ENCODE peak calls at places on chromosome 2, in nine cellular contexts. F is activated CD4-positive, alpha-beta T cell treated with anti-CD3 and anti-CD28 coated beads for 24 hours; Y is AG09309; L is CD8-positive, alpha-beta memory T cell; G is NCI-H187; C is non-pigmented ciliary epithelial cell; N is GM20000; Q is left ventricle myocardium superior; X is frontal cortex. I is an unnamed sample.

GRCh38 chr2:66699481-66700180 is 264.7 kb downstream of the MEIS1 start:
- DNase-seq in F (no peak), Y (no peak), L (no peak), G (no peak), C (no peak), N (no peak), Q (no peak), X (no peak), I (no peak)

GRCh38 chr2:43340945-43341356 is 114.5 kb upstream of the ZFP36L2 start:
- DNase-seq in F (no peak), Y (no peak), L (no peak), G (no peak), C (no peak), N (no peak), Q (no peak), X (no peak), I (no peak)

GRCh38 chr2:22855081-22855480 is 529.9 kb upstream of the KLHL29 start:
- DNase-seq in F (no peak), Y (no peak), L (no peak), G (no peak), C (no peak), N (no peak), Q (no peak), X (peak; percentile 7), I (no peak)

GRCh38 chr2:142136571-142136970 is 5.8 kb upstream of the LRP1B start:
- DNase-seq in F (no peak), Y (no peak), L (no peak), G (no peak), C (no peak), N (no peak), Q (no peak), X (no peak), I (no peak)

GRCh38 chr2:73830871-73831401 is 2.2 kb downstream of the STAMBP start:
- DNase-seq in F (peak; percentile 23), Y (peak; percentile 73), L (no peak), G (no peak), C (peak; percentile 89), N (no peak), Q (no peak), X (no peak), I (no peak)

GRCh38 chr2:177489719-177490301 is 97.2 kb downstream of the AGPS start:
- DNase-seq in F (no peak), Y (peak; percentile 10), L (no peak), G (no peak), C (no peak), N (peak; percentile 5), Q (no peak), X (peak; percentile 4), I (peak; percentile 47)

GRCh38 chr2:196331143-196331542 is 159.8 kb upstream of the STK17B start:
- DNase-seq in F (no peak), Y (peak; percentile 62), L (no peak), G (no peak), C (no peak), N (no peak), Q (no peak), X (no peak), I (no peak)

GRCh38 chr2:33441235-33441810 is 35.1 kb upstream of the RASGRP3 start:
- DNase-seq in F (peak; percentile 19), Y (peak; percentile 51), L (no peak), G (no peak), C (peak; percentile 28), N (peak; percentile 61), Q (peak; percentile 49), X (peak; percentile 42), I (peak; percentile 9)

I was measured in SK-N-DZ.